ENCODE peak calls at places on chromosome 19, in five cellular contexts. N, Y, I, F and Q are unnamed samples.

GRCh38 chr19:48638831-48639381 is 1.7 kb upstream of the DBP start:
- DNase-seq in Y (no peak), F (no peak), I (peak), N (no peak), Q (peak)

GRCh38 chr19:5225486-5226345 is 114.9 kb downstream of the PTPRS start:
- DNase-seq in F (no peak), Y (no peak), I (no peak), N (peak), Q (peak)

GRCh38 chr19:37977992-37978391 is 71.0 kb downstream of the SIPA1L3 start:
- DNase-seq in I (peak), Y (peak), N (peak), F (no peak), Q (no peak)

GRCh38 chr19:34430738-34431625 is 2.8 kb downstream of the UBA2 start:
- DNase-seq in Y (peak), F (no peak), N (no peak), I (no peak), Q (peak)

GRCh38 chr19:55344444-55344843 is 4.8 kb downstream of the KMT5C start:
- DNase-seq in Y (no peak), F (no peak), I (no peak), N (no peak), Q (no peak)

GRCh38 chr19:48741222-48741999 is 1.0 kb upstream of the RASIP1 start:
- DNase-seq in I (no peak), Y (no peak), N (no peak), F (no peak), Q (peak)

GRCh38 chr19:6026390-6026897 is 48.5 kb upstream of the RANBP3 start:
- DNase-seq in Y (no peak), F (no peak), N (no peak), I (peak), Q (no peak)

GRCh38 chr19:752652-753517 is 2.0 kb downstream of the MISP start:
- DNase-seq in N (no peak), Y (peak), I (no peak), F (peak), Q (peak)

GRCh38 chr19:30788105-30788765 is 416.1 kb downstream of the ZNF536 start:
- DNase-seq in F (peak), N (no peak), I (no peak), Y (no peak), Q (no peak)

GRCh38 chr19:28023064-28023463 is 1189.9 kb downstream of the UQCRFS1 start:
- DNase-seq in N (no peak), I (no peak), Y (peak), F (no peak), Q (no peak)

GRCh38 chr19:4373601-4374441 is 26.5 kb downstream of the SH3GL1 start:
- DNase-seq in I (peak), Y (no peak), N (no peak), F (peak), Q (no peak)

GRCh38 chr19:42193706-42194105 is 23.8 kb downstream of the DEDD2 start:
- DNase-seq in Y (no peak), N (no peak), I (no peak), F (no peak), Q (no peak)

GRCh38 chr19:35533822-35534521 is 716 bp downstream of the GAPDHS start:
- DNase-seq in I (no peak), N (no peak), Y (no peak), F (no peak), Q (no peak)

GRCh38 chr19:17219286-17219685 is 4.1 kb downstream of the USE1 start:
- DNase-seq in F (no peak), N (no peak), I (no peak), Y (no peak), Q (no peak)
- TF ChIP-seq CTCF in F (no peak), N (no peak), I (no peak), Y (no peak), Q (no peak)

GRCh38 chr19:2952953-2953481 is 8.2 kb upstream of the ZNF77 start:
- DNase-seq in I (no peak), Y (no peak), N (no peak), F (no peak), Q (no peak)
- TF ChIP-seq CTCF in I (no peak), Y (no peak), N (no peak), F (no peak), Q (no peak)

GRCh38 chr19:51513968-51514367 is 12.4 kb upstream of the SIGLEC12 start:
- DNase-seq in I (no peak), Y (no peak), N (no peak), F (no peak), Q (no peak)

GRCh38 chr19:51514866-51515481 is 13.4 kb upstream of the SIGLEC12 start:
- DNase-seq in Y (peak), I (no peak), F (no peak), N (peak), Q (peak)

GRCh38 chr19:51509823-51510660 is 8.4 kb upstream of the SIGLEC12 start:
- DNase-seq in Y (no peak), N (no peak), I (no peak), F (no peak), Q (no peak)

GRCh38 chr19:51508059-51508733 is 6.6 kb upstream of the SIGLEC12 start:
- DNase-seq in N (no peak), I (no peak), Y (no peak), F (no peak), Q (no peak)

DNA sequence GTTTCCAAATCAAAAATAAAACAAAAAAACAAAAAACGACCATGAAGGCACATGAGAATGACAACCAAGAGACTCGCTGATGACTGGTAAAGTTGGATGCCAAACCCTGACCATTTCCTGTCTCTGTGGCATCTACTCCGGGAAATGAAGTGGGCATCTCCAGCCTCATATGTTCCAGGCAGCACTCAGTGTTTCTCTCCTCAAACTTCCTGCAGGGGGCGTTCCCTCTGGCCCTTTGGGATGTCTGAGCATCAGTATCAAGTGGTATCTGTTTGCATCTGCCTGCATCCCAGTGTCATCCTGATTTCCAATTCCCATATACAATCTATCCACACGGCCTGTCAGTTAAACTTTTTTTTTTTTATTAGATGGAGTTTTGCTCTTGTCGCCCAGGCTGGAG is 9.8 kb upstream of the SIGLEC12 start:
- DNase-seq in I (no peak), N (no peak), F (no peak), Y (no peak), Q (no peak)
- TF ChIP-seq CTCF in I (no peak), N (peak), F (no peak), Y (peak), Q (no peak)

DNA sequence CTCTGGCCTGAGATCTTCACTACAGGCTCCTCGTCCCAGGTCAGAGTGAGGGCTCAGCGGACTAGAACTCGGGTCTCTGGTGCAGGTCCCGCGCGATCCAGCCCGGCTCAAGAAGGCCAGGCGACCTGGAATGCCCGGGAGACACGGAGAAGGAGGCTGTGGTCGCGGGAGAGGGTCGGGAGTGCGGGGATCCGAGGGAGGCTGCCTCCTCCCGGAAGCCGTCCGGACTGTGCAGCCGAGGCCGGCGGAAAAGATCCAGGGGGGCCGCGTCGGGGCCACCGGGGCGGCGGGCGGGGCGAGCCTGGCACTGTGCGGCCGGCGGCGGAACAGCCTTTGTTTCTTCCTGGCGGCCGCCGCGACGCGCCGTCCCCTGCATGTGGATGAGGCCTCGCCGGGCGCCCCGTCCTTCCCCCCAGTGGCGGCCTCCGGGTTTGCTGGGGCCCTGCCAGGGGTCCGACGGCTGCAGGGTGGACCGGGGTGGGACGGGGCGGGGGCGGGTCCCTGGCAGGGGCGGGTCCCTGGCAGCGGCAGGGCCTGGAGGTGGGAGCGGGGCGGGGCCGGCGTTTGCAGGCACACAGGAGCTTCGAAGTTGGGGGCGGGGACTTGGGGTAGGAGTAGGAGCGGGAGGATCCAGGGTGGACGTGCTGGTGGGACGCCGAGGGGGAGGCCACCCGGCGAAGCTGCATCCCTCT is 1.0 kb upstream of the SLC7A10 start:
- DNase-seq in Y (no peak), N (no peak), I (no peak), F (no peak), Q (peak)
- TF ChIP-seq CTCF in Y (no peak), N (peak), I (no peak), F (no peak), Q (no peak)